ENCODE peak calls at places on chromosomes 7 and 10, in six cellular contexts. R is cardiac muscle cell; T is activated gamma-delta T cell treated with anti-CD3 and anti-CD28 coated beads, Interleukin-2, amount 50 U/mL, for 16 hours; W is lower leg skin; C is AG09309; E is effector CD8-positive, alpha-beta T cell. Y is an unnamed sample.

GRCh38 chr7:37728747-37729146 is 45.2 kb downstream of the GPR141 start:
- DNase-seq in R (no peak), T (no peak), W (no peak), C (no peak), E (no peak), Y (no peak)

GRCh38 chr7:38681882-38682281 is 50.7 kb upstream of the AMPH start:
- DNase-seq in R (no peak), T (no peak), W (no peak), C (no peak), E (no peak), Y (no peak)

GRCh38 chr7:77351539-77352004 is 64.6 kb downstream of the GSAP start:
- DNase-seq in R (no peak), T (peak; percentile 41), W (no peak), C (no peak), E (peak; percentile 4), Y (no peak)

GRCh38 chr10:99859585-99859984 is 77.1 kb downstream of the ABCC2 start:
- DNase-seq in R (peak; percentile 55), T (no peak), W (no peak), C (no peak), E (no peak), Y (no peak)

GRCh38 chr7:22610258-22610657 is 110.3 kb upstream of the STEAP1B start:
- DNase-seq in R (no peak), T (no peak), W (no peak), C (no peak), E (no peak), Y (no peak)

GRCh38 chr7:1425292-1426136 is 33.8 kb downstream of the MICALL2 start:
- DNase-seq in R (peak; percentile 20), T (no peak), W (no peak), C (no peak), E (no peak), Y (peak; percentile 63)

GRCh38 chr10:113221756-113222168 is 271.7 kb downstream of the TCF7L2 start:
- DNase-seq in R (no peak), T (no peak), W (no peak), C (no peak), E (no peak), Y (no peak)

GRCh38 chr10:115921795-115922194 is 351.2 kb downstream of the GFRA1 start:
- DNase-seq in R (no peak), T (no peak), W (no peak), C (no peak), E (no peak), Y (no peak)

GRCh38 chr7:42254217-42254616 is 17.2 kb upstream of the GLI3 start:
- DNase-seq in R (no peak), T (no peak), W (no peak), C (no peak), E (no peak), Y (no peak)

GRCh38 chr7:129213828-129214227 is 11.0 kb upstream of the AHCYL2 start:
- DNase-seq in R (no peak), T (no peak), W (no peak), C (no peak), E (no peak), Y (no peak)

GRCh38 chr7:27774717-27775328 is 34.9 kb downstream of the TAX1BP1 start:
- DNase-seq in R (peak; percentile 14), T (no peak), W (no peak), C (no peak), E (no peak), Y (peak; percentile 21)

GRCh38 chr7:148912151-148912550 is 28.1 kb upstream of the EZH2 start:
- DNase-seq in R (no peak), T (no peak), W (no peak), C (no peak), E (no peak), Y (no peak)

GRCh38 chr7:140674356-140674800 is 1.6 kb downstream of the ADCK2 start:
- DNase-seq in R (no peak), T (no peak), W (no peak), C (no peak), E (no peak), Y (no peak)

GRCh38 chr7:6658618-6659345 is 21.7 kb downstream of the ZNF316 start:
- DNase-seq in R (no peak), T (no peak), W (no peak), C (no peak), E (no peak), Y (no peak)

GRCh38 chr10:125021686-125022374 is 79.9 kb downstream of the ZRANB1 start:
- DNase-seq in R (no peak), T (no peak), W (no peak), C (no peak), E (no peak), Y (no peak)

GRCh38 chr10:24503627-24504320 is 219.9 kb downstream of the ARHGAP21 start:
- DNase-seq in R (peak; percentile 66), T (no peak), W (no peak), C (no peak), E (no peak), Y (peak; percentile 40)

GRCh38 chr7:22791204-22792158 is 31.2 kb downstream of the TOMM7 start:
- DNase-seq in R (no peak), T (no peak), W (no peak), C (no peak), E (no peak), Y (peak; percentile 53)

GRCh38 chr7:82598958-82599357 is 155.4 kb upstream of the CACNA2D1 start:
- DNase-seq in R (no peak), T (no peak), W (no peak), C (peak; percentile 73), E (no peak), Y (no peak)

GRCh38 chr7:137670521-137671064 is 176.2 kb downstream of the DGKI start:
- DNase-seq in R (no peak), T (no peak), W (no peak), C (no peak), E (no peak), Y (no peak)

GRCh38 chr10:88138319-88138848 is 275.0 kb downstream of the PTEN start:
- DNase-seq in R (no peak), T (no peak), W (no peak), C (no peak), E (no peak), Y (no peak)

GRCh38 chr10:111835562-111835961 is 348.0 kb downstream of the GPAM start:
- DNase-seq in R (no peak), T (no peak), W (peak; percentile 18), C (no peak), E (no peak), Y (no peak)

GRCh38 chr10:133128126-133129081 is 31.6 kb upstream of the KNDC1 start:
- DNase-seq in R (no peak), T (no peak), W (no peak), C (no peak), E (no peak), Y (no peak)

GRCh38 chr7:22182139-22182538 is 174.8 kb downstream of the RAPGEF5 start:
- DNase-seq in R (no peak), T (no peak), W (no peak), C (no peak), E (no peak), Y (no peak)

GRCh38 chr10:124231188-124232135 is 138.1 kb upstream of the CHST15 start:
- DNase-seq in R (no peak), T (no peak), W (no peak), C (no peak), E (peak; percentile 27), Y (no peak)

GRCh38 chr10:37713132-37713501 is 144.3 kb downstream of the ZNF248 start:
- DNase-seq in R (no peak), T (no peak), W (no peak), C (no peak), E (no peak), Y (no peak)

GRCh38 chr7:88665892-88666514 is 93.5 kb upstream of the ZNF804B start:
- DNase-seq in R (no peak), T (no peak), W (no peak), C (no peak), E (no peak), Y (no peak)

Y was measured in HTR-8/SVneo.